ENCODE peak calls at places on chromosome 4, in eight cellular contexts. O is left colon; H is NCI-H1694; W is activated CD8-positive, alpha-beta T cell treated with anti-CD3 and anti-CD28 coated beads, Interleukin-2, amount 10 ng/mL, durations not matched to agents 7 days and 5 days; U is activated naive CD8-positive, alpha-beta T cell treated with anti-CD3 and anti-CD28 coated beads, Interleukin-2, amount 50 U/mL, for 24 hours; G is cardiac muscle cell; Q is RWPE2; I is RPMI8226. Z is an unnamed sample.
A peak's percentile ranks its signal among the peaks of the same experiment; 100 is the strongest.

GRCh38 chr4:38180456-38180855 is 220.3 kb downstream of the PTTG2 start:
- DNase-seq in O (no peak), H (no peak), W (no peak), U (no peak), G (no peak), Q (no peak), I (no peak), Z (no peak)

GRCh38 chr4:3796960-3797359 is 30.8 kb downstream of the ADRA2C start:
- DNase-seq in O (no peak), H (no peak), W (no peak), U (no peak), G (no peak), Q (no peak), I (no peak), Z (no peak)

GRCh38 chr4:5051210-5051691 is at the start of gene STK32B:
- DNase-seq in O (peak; percentile 36), H (no peak), W (peak; percentile 62), U (peak; percentile 16), G (peak; percentile 61), Q (peak; percentile 69), I (no peak), Z (peak; percentile 72)

GRCh38 chr4:150106886-150107285 is 28.6 kb downstream of the DCLK2 start:
- DNase-seq in O (no peak), H (no peak), W (no peak), U (no peak), G (no peak), Q (no peak), I (no peak), Z (no peak)

GRCh38 chr4:61950625-61951024 is 750.5 kb downstream of the ADGRL3 start:
- DNase-seq in O (no peak), H (no peak), W (no peak), U (no peak), G (no peak), Q (no peak), I (no peak), Z (no peak)

GRCh38 chr4:123743821-123744220 is 347.2 kb downstream of the SPRY1 start:
- DNase-seq in O (no peak), H (no peak), W (no peak), U (no peak), G (no peak), Q (no peak), I (no peak), Z (no peak)

GRCh38 chr4:3331511-3332394 is 38.9 kb downstream of the RGS12 start:
- DNase-seq in O (no peak), H (no peak), W (peak; percentile 18), U (no peak), G (no peak), Q (no peak), I (no peak), Z (no peak)

GRCh38 chr4:71396382-71396781 is 57.6 kb downstream of the SLC4A4 start:
- DNase-seq in O (no peak), H (no peak), W (no peak), U (no peak), G (no peak), Q (no peak), I (no peak), Z (no peak)

GRCh38 chr4:3415471-3416141 is 26.2 kb upstream of the HGFAC start:
- DNase-seq in O (no peak), H (no peak), W (no peak), U (no peak), G (no peak), Q (peak; percentile 53), I (no peak), Z (no peak)

GRCh38 chr4:186942745-186943606 is 219.3 kb upstream of the FAT1 start:
- DNase-seq in O (peak; percentile 58), H (no peak), W (no peak), U (no peak), G (peak; percentile 66), Q (no peak), I (peak; percentile 7), Z (no peak)

GRCh38 chr4:15755781-15756180 is 22.3 kb upstream of the CD38 start:
- DNase-seq in O (no peak), H (no peak), W (no peak), U (no peak), G (no peak), Q (no peak), I (no peak), Z (no peak)

GRCh38 chr4:168886361-168886760 is 123.7 kb downstream of the CBR4 start:
- DNase-seq in O (no peak), H (no peak), W (no peak), U (no peak), G (no peak), Q (no peak), I (no peak), Z (no peak)

Z was measured in DND-41.